ENCODE peak calls at places on chromosomes 6 and 20, in nine cellular contexts. P is astrocyte of the cerebellum, J is AG04450, U is BE2C, K is IMR-90, G is activated B cell treated with CpG ODN at 0.5 μM for 24 hours, Q is uterus, C is cardiac muscle cell, N is progenitor cell of endocrine pancreas. Y is an unnamed sample.
A peak's percentile ranks its signal among the peaks of the same experiment; 100 is the strongest.

GRCh38 chr6:146503096-146503495 is 40.5 kb upstream of the RAB32 start:
- DNase-seq in J (no peak), Q (no peak), K (no peak), C (no peak), N (no peak), G (no peak), U (no peak), P (no peak), Y (no peak)

GRCh38 chr6:17385660-17386059 is 7.7 kb upstream of the CAP2 start:
- DNase-seq in Q (no peak), C (no peak), J (peak; percentile 66), K (peak; percentile 85), U (no peak), P (no peak), G (no peak), N (no peak), Y (no peak)

GRCh38 chr20:11676618-11677289 is 240.9 kb upstream of the BTBD3 start:
- DNase-seq in N (peak; percentile 48), J (peak; percentile 15), K (peak; percentile 42), U (peak; percentile 58), Q (no peak), P (peak; percentile 0), C (peak; percentile 67), G (no peak), Y (no peak)

GRCh38 chr20:37518606-37519507 is 2.2 kb upstream of the NNAT start:
- DNase-seq in P (no peak), N (no peak), K (no peak), Q (peak; percentile 36), G (peak; percentile 3), U (no peak), C (no peak), J (no peak), Y (no peak)

GRCh38 chr6:36118550-36119107 is 11.7 kb upstream of the MAPK13 start:
- DNase-seq in J (no peak), N (no peak), Q (no peak), P (no peak), K (no peak), U (no peak), C (no peak), G (no peak), Y (peak; percentile 97)

GRCh38 chr6:44381739-44382138 is 5.8 kb upstream of the CDC5L start:
- DNase-seq in J (no peak), P (no peak), C (no peak), N (no peak), K (no peak), G (no peak), U (no peak), Q (no peak), Y (peak; percentile 85)

GRCh38 chr6:133236898-133237297 is 4.3 kb upstream of the EYA4 start:
- DNase-seq in N (no peak), G (no peak), U (no peak), P (no peak), C (no peak), Q (no peak), K (peak; percentile 92), J (peak; percentile 63), Y (no peak)

GRCh38 chr6:167543602-167544506 is 219.0 kb downstream of the TTLL2 start:
- DNase-seq in J (no peak), K (no peak), C (no peak), U (no peak), G (no peak), Q (peak; percentile 70), P (no peak), N (no peak), Y (no peak)

GRCh38 chr6:144478487-144478886 is 193.4 kb downstream of the UTRN start:
- DNase-seq in G (no peak), P (no peak), Q (no peak), J (no peak), K (no peak), N (no peak), C (peak; percentile 23), U (no peak), Y (no peak)

GRCh38 chr6:78713564-78713963 is 153.8 kb upstream of the IRAK1BP1 start:
- DNase-seq in C (no peak), K (no peak), U (no peak), J (no peak), P (no peak), G (no peak), N (no peak), Q (no peak), Y (no peak)

GRCh38 chr20:34951252-34951651 is 4.4 kb downstream of the GSS start:
- DNase-seq in C (no peak), U (no peak), K (no peak), J (no peak), G (no peak), P (no peak), Q (no peak), N (no peak), Y (no peak)

GRCh38 chr20:63321148-63321831 is 28.3 kb downstream of the COL20A1 start:
- DNase-seq in Q (no peak), K (peak; percentile 40), P (no peak), J (no peak), N (no peak), U (peak; percentile 7), C (peak; percentile 25), G (no peak), Y (peak; percentile 31)

GRCh38 chr6:136403166-136403980 is 113.7 kb upstream of the BCLAF1 start:
- DNase-seq in P (peak; percentile 77), N (no peak), J (peak; percentile 82), U (no peak), G (no peak), C (no peak), K (peak; percentile 97), Q (peak; percentile 56), Y (peak; percentile 49)

GRCh38 chr20:9032758-9033157 is 36.1 kb upstream of the PLCB4 start:
- DNase-seq in G (no peak), C (no peak), P (no peak), N (no peak), J (no peak), U (no peak), K (peak; percentile 62), Q (no peak), Y (no peak)

GRCh38 chr6:45952546-45952945 is 63.1 kb downstream of the CLIC5 start:
- DNase-seq in P (no peak), Q (no peak), G (no peak), J (no peak), K (no peak), C (no peak), N (no peak), U (no peak), Y (no peak)

GRCh38 chr6:40417031-40417430 is 170.1 kb downstream of the LRFN2 start:
- DNase-seq in N (no peak), P (no peak), J (no peak), G (no peak), Q (no peak), K (no peak), C (no peak), U (no peak), Y (no peak)

GRCh38 chr6:161050134-161050765 is 58.7 kb downstream of the MAP3K4 start:
- DNase-seq in Q (no peak), K (peak; percentile 24), J (no peak), P (no peak), C (no peak), N (no peak), G (no peak), U (no peak), Y (no peak)
- TF ChIP-seq CTCF in Q (no peak), K (no peak), J (no peak), P (no peak), C (no peak), N (no peak), G (no peak), U (no peak), Y (no peak)

DNA sequence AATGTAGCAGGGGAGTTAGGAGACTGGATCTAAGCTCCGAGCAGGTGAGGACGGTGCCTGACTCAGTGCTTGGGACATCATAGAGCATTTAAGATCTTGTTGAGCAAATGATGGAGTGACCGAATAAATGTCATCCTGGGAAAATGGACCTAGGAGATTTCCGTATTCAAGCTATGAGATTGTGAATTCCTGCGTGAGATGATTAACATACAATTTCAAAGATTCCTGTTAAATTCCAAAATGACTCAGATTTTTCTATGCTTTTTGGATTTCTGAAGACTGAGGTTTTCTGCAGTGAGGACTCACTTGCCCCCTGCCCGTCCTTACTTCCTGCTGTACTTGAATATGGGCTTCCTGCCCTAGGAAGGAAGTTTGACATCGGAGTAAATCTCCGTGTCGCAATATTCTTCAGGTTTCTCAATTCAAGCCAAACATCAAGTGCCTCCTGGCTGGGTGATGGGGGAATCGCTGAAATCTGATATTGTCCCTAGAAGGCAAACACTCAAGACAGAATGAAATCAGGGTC is 5.2 kb downstream of the SYTL3 start:
- DNase-seq in U (no peak), Q (no peak), N (no peak), C (no peak), G (no peak), J (no peak), K (peak; percentile 79), P (no peak), Y (peak; percentile 70)
- TF ChIP-seq CTCF in U (no peak), Q (no peak), N (no peak), C (peak; percentile 6), G (no peak), J (no peak), K (no peak), P (no peak), Y (no peak)

GRCh38 chr6:111664565-111665039 is 58.9 kb upstream of the TRAF3IP2 start:
- DNase-seq in C (no peak), Q (no peak), G (no peak), P (no peak), N (no peak), J (no peak), K (no peak), U (no peak), Y (no peak)

GRCh38 chr6:111669326-111669725 is 63.6 kb upstream of the TRAF3IP2 start:
- DNase-seq in C (no peak), P (no peak), Q (no peak), K (no peak), G (no peak), J (no peak), N (no peak), U (no peak), Y (no peak)

GRCh38 chr6:111667921-111668320 is 62.2 kb upstream of the TRAF3IP2 start:
- DNase-seq in C (no peak), K (peak; percentile 45), P (no peak), N (no peak), Q (no peak), G (no peak), J (no peak), U (no peak), Y (no peak)

GRCh38 chr6:111666812-111667211 is 61.1 kb upstream of the TRAF3IP2 start:
- DNase-seq in P (no peak), K (peak; percentile 45), U (no peak), J (no peak), G (no peak), Q (peak; percentile 38), C (no peak), N (no peak), Y (no peak)

GRCh38 chr6:111668410-111668809 is 62.7 kb upstream of the TRAF3IP2 start:
- DNase-seq in C (no peak), P (no peak), N (no peak), J (no peak), U (no peak), K (no peak), Q (no peak), G (no peak), Y (no peak)
- TF ChIP-seq CTCF in C (peak; percentile 36), P (peak; percentile 42), N (peak; percentile 55), J (peak; percentile 56), U (peak; percentile 19), K (peak; percentile 11), Q (no peak), G (no peak), Y (peak; percentile 26)

DNA sequence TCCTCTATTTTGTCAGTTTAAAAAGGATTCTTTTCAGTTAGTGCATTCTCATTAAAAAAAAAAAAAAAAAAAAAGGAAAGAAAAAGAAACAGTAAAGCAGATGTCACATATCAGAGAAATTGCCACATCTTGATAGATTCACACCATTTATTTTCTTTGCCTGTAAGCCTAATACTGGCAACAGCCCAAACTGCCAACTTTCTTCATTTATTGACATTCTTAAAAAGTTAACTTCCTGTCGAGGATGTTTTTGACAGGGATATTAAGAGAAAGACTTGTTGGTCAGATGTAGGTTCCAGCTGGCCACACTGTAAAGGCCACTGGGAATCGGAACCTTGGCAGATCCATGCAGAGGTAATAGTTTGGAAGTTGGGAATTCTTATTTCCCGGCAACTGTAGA is 332.6 kb downstream of the NRN1 start:
- DNase-seq in K (no peak), Q (no peak), P (no peak), G (no peak), N (no peak), J (no peak), U (no peak), C (no peak), Y (no peak)
- TF ChIP-seq CTCF in K (no peak), Q (no peak), P (no peak), G (no peak), N (no peak), J (no peak), U (no peak), C (no peak), Y (no peak)